ENCODE peak calls at places on chromosomes 16 and 17, in ten cellular contexts. K is GM04504; L is breast epithelium; N is skeletal muscle cell; O is fibroblast of the aortic adventitia; F is head of caudate nucleus; U is activated T-helper 1 cell treated with anti-CD3 and anti-CD28 coated beads, Interleukin-2, amount 50 U/mL, for 16 hours; B is B cell; M is fibroblast of lung; X is activated CD4-positive, alpha-beta T cell treated with anti-CD3 and anti-CD28 coated beads, Interleukin-2, amount 50 U/mL, for 1 hour. J is an unnamed sample.

GRCh38 chr16:12186774-12187335 is 210.3 kb downstream of the SNX29 start:
- DNase-seq in K (no peak), L (no peak), N (peak; percentile 58), O (peak; percentile 20), F (no peak), U (no peak), B (no peak), M (peak; percentile 44), X (no peak), J (peak; percentile 49)

GRCh38 chr16:57754354-57755060 is 18.9 kb downstream of the KATNB1 start:
- DNase-seq in K (no peak), L (no peak), N (no peak), O (no peak), F (no peak), U (no peak), B (no peak), M (no peak), X (no peak), J (no peak)

GRCh38 chr16:86569843-86570447 is 3.3 kb downstream of the FOXC2 start:
- DNase-seq in K (no peak), L (no peak), N (no peak), O (no peak), F (no peak), U (no peak), B (no peak), M (no peak), X (no peak), J (no peak)

GRCh38 chr17:31549525-31550388 is 158.3 kb downstream of the RAB11FIP4 start:
- DNase-seq in K (peak; percentile 82), L (peak; percentile 88), N (peak; percentile 68), O (peak; percentile 95), F (peak; percentile 94), U (peak; percentile 84), B (peak; percentile 92), M (peak; percentile 93), X (peak; percentile 85), J (peak; percentile 92)

GRCh38 chr17:77564278-77564920 is 394.1 kb upstream of the TNRC6C start:
- DNase-seq in K (no peak), L (no peak), N (no peak), O (no peak), F (no peak), U (no peak), B (no peak), M (no peak), X (no peak), J (no peak)

GRCh38 chr16:55179858-55180585 is 144.0 kb upstream of the IRX6 start:
- DNase-seq in K (no peak), L (no peak), N (no peak), O (no peak), F (no peak), U (no peak), B (no peak), M (no peak), X (no peak), J (no peak)

GRCh38 chr16:2295056-2295798 is 27.3 kb upstream of the RNPS1 start:
- DNase-seq in K (no peak), L (no peak), N (no peak), O (no peak), F (peak; percentile 80), U (no peak), B (no peak), M (no peak), X (no peak), J (no peak)

GRCh38 chr16:67226804-67227566 is at the start of gene TMEM208:
- DNase-seq in K (peak; percentile 98), L (peak; percentile 96), N (peak; percentile 91), O (peak; percentile 98), F (peak; percentile 97), U (peak; percentile 97), B (peak; percentile 99), M (peak; percentile 98), X (peak; percentile 98), J (peak; percentile 98)

GRCh38 chr17:10613775-10614513 is 43.2 kb downstream of the MYH3 start:
- DNase-seq in K (no peak), L (no peak), N (no peak), O (peak; percentile 66), F (no peak), U (no peak), B (no peak), M (peak; percentile 44), X (no peak), J (peak; percentile 13)

GRCh38 chr16:77297996-77298637 is 98.9 kb downstream of the SYCE1L start:
- DNase-seq in K (no peak), L (no peak), N (no peak), O (peak; percentile 37), F (no peak), U (no peak), B (no peak), M (no peak), X (no peak), J (no peak)